ENCODE peak calls at places on chromosomes 6 and 20, in ten cellular contexts. L is EH; J is Caki2; U is iPS-NIHi11; D is ureter; Z is GM23338; V is colonic mucosa; R is ecto neural progenitor cell; C is caudate nucleus; W is stimulated activated CD4-positive, alpha-beta T cell treated with anti-CD3 and anti-CD28 coated beads, TNF-alpha, amount 100 ng/mL, for 48 hours. M is an unnamed sample.

GRCh38 chr6:95094751-95095150 is 482.6 kb upstream of the MANEA start:
- DNase-seq in J (peak), C (no peak), V (no peak), R (no peak), U (no peak), W (no peak), D (no peak), L (no peak), Z (no peak), M (peak)

GRCh38 chr6:41344865-41345264 is 9.5 kb downstream of the NCR2 start:
- DNase-seq in V (no peak), R (no peak), D (no peak), W (no peak), C (no peak), Z (no peak), U (no peak), J (no peak), L (no peak), M (no peak)

GRCh38 chr6:136600818-136601217 is 50.6 kb upstream of the MAP7 start:
- DNase-seq in V (no peak), U (no peak), D (no peak), W (no peak), J (peak), R (no peak), L (peak), Z (no peak), C (no peak), M (peak)

GRCh38 chr6:19413323-19413722 is 423.8 kb upstream of the ID4 start:
- DNase-seq in J (no peak), L (peak), R (no peak), D (no peak), U (no peak), V (no peak), W (no peak), Z (no peak), C (no peak), M (no peak)

GRCh38 chr6:30615958-30616810 is 859 bp downstream of the PPP1R10 start:
- DNase-seq in W (no peak), C (peak), L (peak), V (no peak), R (no peak), D (no peak), U (no peak), J (peak), Z (peak), M (peak)

GRCh38 chr6:13488015-13488895 is 855 bp upstream of the GFOD1 start:
- DNase-seq in U (peak), L (peak), Z (peak), D (peak), W (no peak), R (peak), C (peak), J (no peak), V (peak), M (peak)

GRCh38 chr6:27592481-27593199 is 119.7 kb upstream of the ZNF184 start:
- DNase-seq in C (no peak), D (no peak), Z (peak), R (peak), J (peak), U (peak), L (peak), V (peak), W (peak), M (peak)

GRCh38 chr6:137233561-137234504 is 14.6 kb upstream of the IFNGR1 start:
- DNase-seq in J (peak), D (no peak), Z (no peak), U (no peak), R (no peak), L (peak), C (no peak), W (no peak), V (peak), M (peak)

GRCh38 chr6:3893914-3894313 is 44.7 kb downstream of the FAM50B start:
- DNase-seq in V (no peak), U (no peak), R (no peak), J (no peak), Z (no peak), L (no peak), W (no peak), D (no peak), C (no peak), M (no peak)

GRCh38 chr20:58374906-58375760 is 13.9 kb upstream of the VAPB start:
- DNase-seq in J (no peak), Z (peak), L (peak), W (no peak), R (peak), V (no peak), C (no peak), U (peak), D (no peak), M (peak)

GRCh38 chr20:6767536-6768227 is at the start of gene BMP2:
- DNase-seq in J (peak), U (peak), C (peak), W (no peak), Z (peak), R (peak), V (peak), D (peak), L (peak), M (peak)

GRCh38 chr6:72464791-72465691 is 156.8 kb upstream of the KCNQ5 start:
- DNase-seq in Z (no peak), V (no peak), J (peak), C (no peak), L (peak), U (no peak), R (no peak), D (no peak), W (no peak), M (no peak)

GRCh38 chr6:55014321-55015088 is 159.8 kb upstream of the HCRTR2 start:
- DNase-seq in U (no peak), C (no peak), V (no peak), D (no peak), L (no peak), Z (no peak), J (no peak), R (no peak), W (no peak), M (no peak)

GRCh38 chr6:79470728-79471127 is 66.5 kb downstream of the LCA5 start:
- DNase-seq in U (no peak), V (no peak), Z (no peak), W (no peak), C (no peak), L (no peak), R (no peak), D (no peak), J (no peak), M (no peak)

GRCh38 chr6:152948150-152948768 is 34.6 kb downstream of the FBXO5 start:
- DNase-seq in V (no peak), U (peak), R (no peak), W (no peak), C (no peak), D (no peak), L (peak), J (peak), Z (peak), M (peak)

GRCh38 chr20:9583151-9583550 is 68.8 kb downstream of the LAMP5 start:
- DNase-seq in D (no peak), Z (no peak), R (no peak), V (no peak), C (no peak), J (no peak), U (no peak), L (no peak), W (no peak), M (no peak)

GRCh38 chr6:48048460-48049146 is 62.4 kb downstream of the PTCHD4 start:
- DNase-seq in W (no peak), D (no peak), J (no peak), L (no peak), V (no peak), U (no peak), C (no peak), R (no peak), Z (no peak), M (no peak)

GRCh38 chr6:85684125-85684808 is 41.6 kb upstream of the SYNCRIP start:
- DNase-seq in Z (no peak), D (no peak), R (no peak), J (no peak), L (peak), C (no peak), W (no peak), U (no peak), V (no peak), M (no peak)

GRCh38 chr6:167091149-167092107 is 31.5 kb upstream of the CCR6 start:
- DNase-seq in C (no peak), U (no peak), V (no peak), R (peak), L (no peak), W (no peak), J (no peak), Z (no peak), D (no peak), M (no peak)

GRCh38 chr20:46207031-46207549 is 89.0 kb downstream of the CD40 start:
- DNase-seq in D (no peak), V (no peak), Z (no peak), L (peak), J (no peak), U (no peak), C (no peak), R (no peak), W (no peak), M (no peak)

GRCh38 chr20:34122274-34122980 is 10.4 kb upstream of the EIF2S2 start:
- DNase-seq in J (no peak), V (no peak), U (no peak), D (no peak), R (no peak), Z (no peak), C (no peak), W (no peak), L (no peak), M (no peak)

GRCh38 chr20:11703119-11703518 is 214.6 kb upstream of the BTBD3 start:
- DNase-seq in R (no peak), C (no peak), J (no peak), V (no peak), L (no peak), U (no peak), W (no peak), Z (no peak), D (no peak), M (no peak)

GRCh38 chr6:19697744-19698290 is 139.4 kb upstream of the ID4 start:
- DNase-seq in Z (no peak), D (no peak), L (peak), U (no peak), J (peak), V (no peak), C (no peak), R (no peak), W (no peak), M (no peak)

GRCh38 chr6:19837511-19838441 is 606 bp downstream of the ID4 start:
- DNase-seq in U (peak), R (peak), V (peak), C (peak), L (peak), D (peak), Z (peak), W (no peak), J (peak), M (peak)

GRCh38 chr6:30724906-30725667 is 4.9 kb downstream of the TUBB start:
- DNase-seq in R (no peak), W (no peak), J (no peak), V (no peak), U (no peak), Z (no peak), D (no peak), C (no peak), L (peak), M (no peak)

GRCh38 chr6:107362271-107362604 is 97.1 kb downstream of the PDSS2 start:
- DNase-seq in C (no peak), Z (no peak), D (no peak), W (no peak), V (no peak), J (no peak), U (no peak), L (no peak), R (no peak), M (no peak)

GRCh38 chr6:137903933-137904821 is 37.1 kb downstream of the TNFAIP3 start:
- DNase-seq in C (no peak), W (peak), R (no peak), V (no peak), D (no peak), Z (no peak), U (no peak), J (peak), L (peak), M (peak)

GRCh38 chr20:52746190-52746589 is 226.0 kb upstream of the TSHZ2 start:
- DNase-seq in V (no peak), R (peak), W (no peak), Z (peak), L (no peak), C (no peak), U (peak), J (no peak), D (no peak), M (no peak)

GRCh38 chr6:132362318-132363185 is 38.7 kb downstream of the MOXD1 start:
- DNase-seq in L (peak), W (no peak), V (no peak), R (no peak), D (no peak), C (no peak), Z (no peak), J (no peak), U (no peak), M (peak)

GRCh38 chr6:149235130-149235561 is 82.4 kb upstream of the TAB2 start:
- DNase-seq in V (peak), R (no peak), W (no peak), D (no peak), L (peak), C (no peak), U (no peak), Z (no peak), J (peak), M (peak)